ENCODE peak calls at places on chromosomes 3 and 15, in nine cellular contexts. One of them, this sample, is unnamed.

GRCh38 chr3:16151109-16151508 is 23.4 kb upstream of the GALNT15 start:
- DNase-seq in fibroblast of the aortic adventitia: peak; percentile 94
- DNase-seq in nephron progenitor cell: no peak
- DNase-seq in stimulated activated CD8-positive, alpha-beta memory T cell treated with anti-CD3 and anti-CD28 coated beads, Interleukin-7, amount 100 ng/mL, for 4 hours: no peak
- DNase-seq in NCI-H69: no peak
- DNase-seq in RPMI7951: peak; percentile 78
- DNase-seq in naive B cell: no peak
- DNase-seq in activated T-helper 1 cell treated with anti-CD3 and anti-CD28 coated beads, Interleukin-2, amount 50 U/mL, for 16 hours: no peak
- DNase-seq in GM19239: no peak
- DNase-seq in this sample: no peak

GRCh38 chr15:50828610-50829206 is 63.2 kb upstream of the SPPL2A start:
- DNase-seq in fibroblast of the aortic adventitia: peak; percentile 88
- DNase-seq in nephron progenitor cell: no peak
- DNase-seq in stimulated activated CD8-positive, alpha-beta memory T cell treated with anti-CD3 and anti-CD28 coated beads, Interleukin-7, amount 100 ng/mL, for 4 hours: no peak
- DNase-seq in NCI-H69: peak; percentile 42
- DNase-seq in RPMI7951: peak; percentile 87
- DNase-seq in naive B cell: no peak
- DNase-seq in activated T-helper 1 cell treated with anti-CD3 and anti-CD28 coated beads, Interleukin-2, amount 50 U/mL, for 16 hours: no peak
- DNase-seq in GM19239: no peak
- DNase-seq in this sample: no peak

GRCh38 chr3:161171113-161171512 is 50.0 kb upstream of the NMD3 start:
- DNase-seq in fibroblast of the aortic adventitia: peak; percentile 85
- DNase-seq in nephron progenitor cell: no peak
- DNase-seq in stimulated activated CD8-positive, alpha-beta memory T cell treated with anti-CD3 and anti-CD28 coated beads, Interleukin-7, amount 100 ng/mL, for 4 hours: no peak
- DNase-seq in NCI-H69: no peak
- DNase-seq in RPMI7951: peak; percentile 84
- DNase-seq in naive B cell: no peak
- DNase-seq in activated T-helper 1 cell treated with anti-CD3 and anti-CD28 coated beads, Interleukin-2, amount 50 U/mL, for 16 hours: no peak
- DNase-seq in GM19239: no peak
- DNase-seq in this sample: no peak

GRCh38 chr3:96209703-96210102 is 604.7 kb upstream of the EPHA6 start:
- DNase-seq in fibroblast of the aortic adventitia: no peak
- DNase-seq in nephron progenitor cell: no peak
- DNase-seq in stimulated activated CD8-positive, alpha-beta memory T cell treated with anti-CD3 and anti-CD28 coated beads, Interleukin-7, amount 100 ng/mL, for 4 hours: no peak
- DNase-seq in NCI-H69: no peak
- DNase-seq in RPMI7951: no peak
- DNase-seq in naive B cell: no peak
- DNase-seq in activated T-helper 1 cell treated with anti-CD3 and anti-CD28 coated beads, Interleukin-2, amount 50 U/mL, for 16 hours: no peak
- DNase-seq in GM19239: no peak
- DNase-seq in this sample: no peak

GRCh38 chr3:53137835-53138446 is 7.7 kb upstream of the RFT1 start:
- DNase-seq in fibroblast of the aortic adventitia: no peak
- DNase-seq in nephron progenitor cell: no peak
- DNase-seq in stimulated activated CD8-positive, alpha-beta memory T cell treated with anti-CD3 and anti-CD28 coated beads, Interleukin-7, amount 100 ng/mL, for 4 hours: no peak
- DNase-seq in NCI-H69: no peak
- DNase-seq in RPMI7951: peak; percentile 46
- DNase-seq in naive B cell: no peak
- DNase-seq in activated T-helper 1 cell treated with anti-CD3 and anti-CD28 coated beads, Interleukin-2, amount 50 U/mL, for 16 hours: no peak
- DNase-seq in GM19239: no peak
- DNase-seq in this sample: no peak

GRCh38 chr15:73355866-73356265 is 12.9 kb downstream of the HCN4 start:
- DNase-seq in fibroblast of the aortic adventitia: no peak
- DNase-seq in nephron progenitor cell: no peak
- DNase-seq in stimulated activated CD8-positive, alpha-beta memory T cell treated with anti-CD3 and anti-CD28 coated beads, Interleukin-7, amount 100 ng/mL, for 4 hours: no peak
- DNase-seq in NCI-H69: no peak
- DNase-seq in RPMI7951: no peak
- DNase-seq in naive B cell: no peak
- DNase-seq in activated T-helper 1 cell treated with anti-CD3 and anti-CD28 coated beads, Interleukin-2, amount 50 U/mL, for 16 hours: no peak
- DNase-seq in GM19239: no peak
- DNase-seq in this sample: no peak

GRCh38 chr3:185561374-185561943 is 9.1 kb upstream of the LIPH start:
- DNase-seq in fibroblast of the aortic adventitia: no peak
- DNase-seq in nephron progenitor cell: no peak
- DNase-seq in stimulated activated CD8-positive, alpha-beta memory T cell treated with anti-CD3 and anti-CD28 coated beads, Interleukin-7, amount 100 ng/mL, for 4 hours: no peak
- DNase-seq in NCI-H69: peak; percentile 27
- DNase-seq in RPMI7951: no peak
- DNase-seq in naive B cell: no peak
- DNase-seq in activated T-helper 1 cell treated with anti-CD3 and anti-CD28 coated beads, Interleukin-2, amount 50 U/mL, for 16 hours: no peak
- DNase-seq in GM19239: no peak
- DNase-seq in this sample: no peak

GRCh38 chr15:73923488-73924164 is 2.6 kb upstream of the LOXL1 start:
- DNase-seq in fibroblast of the aortic adventitia: no peak
- DNase-seq in nephron progenitor cell: no peak
- DNase-seq in stimulated activated CD8-positive, alpha-beta memory T cell treated with anti-CD3 and anti-CD28 coated beads, Interleukin-7, amount 100 ng/mL, for 4 hours: no peak
- DNase-seq in NCI-H69: no peak
- DNase-seq in RPMI7951: no peak
- DNase-seq in naive B cell: no peak
- DNase-seq in activated T-helper 1 cell treated with anti-CD3 and anti-CD28 coated beads, Interleukin-2, amount 50 U/mL, for 16 hours: no peak
- DNase-seq in GM19239: no peak
- DNase-seq in this sample: no peak

GRCh38 chr3:42012935-42013651 is 51.2 kb upstream of the ULK4 start:
- DNase-seq in fibroblast of the aortic adventitia: peak; percentile 46
- DNase-seq in nephron progenitor cell: no peak
- DNase-seq in stimulated activated CD8-positive, alpha-beta memory T cell treated with anti-CD3 and anti-CD28 coated beads, Interleukin-7, amount 100 ng/mL, for 4 hours: peak; percentile 22
- DNase-seq in NCI-H69: peak; percentile 79
- DNase-seq in RPMI7951: peak; percentile 62
- DNase-seq in naive B cell: peak; percentile 84
- DNase-seq in activated T-helper 1 cell treated with anti-CD3 and anti-CD28 coated beads, Interleukin-2, amount 50 U/mL, for 16 hours: peak; percentile 35
- DNase-seq in GM19239: peak; percentile 84
- DNase-seq in this sample: peak; percentile 86

GRCh38 chr3:112002458-112002971 is 3.8 kb downstream of the TAGLN3 start:
- DNase-seq in fibroblast of the aortic adventitia: no peak
- DNase-seq in nephron progenitor cell: no peak
- DNase-seq in stimulated activated CD8-positive, alpha-beta memory T cell treated with anti-CD3 and anti-CD28 coated beads, Interleukin-7, amount 100 ng/mL, for 4 hours: peak; percentile 80
- DNase-seq in NCI-H69: no peak
- DNase-seq in RPMI7951: peak; percentile 17
- DNase-seq in naive B cell: no peak
- DNase-seq in activated T-helper 1 cell treated with anti-CD3 and anti-CD28 coated beads, Interleukin-2, amount 50 U/mL, for 16 hours: no peak
- DNase-seq in GM19239: no peak
- DNase-seq in this sample: no peak

GRCh38 chr3:65828706-65829105 is 210.0 kb downstream of the MAGI1 start:
- DNase-seq in fibroblast of the aortic adventitia: no peak
- DNase-seq in nephron progenitor cell: no peak
- DNase-seq in stimulated activated CD8-positive, alpha-beta memory T cell treated with anti-CD3 and anti-CD28 coated beads, Interleukin-7, amount 100 ng/mL, for 4 hours: no peak
- DNase-seq in NCI-H69: no peak
- DNase-seq in RPMI7951: peak; percentile 62
- DNase-seq in naive B cell: no peak
- DNase-seq in activated T-helper 1 cell treated with anti-CD3 and anti-CD28 coated beads, Interleukin-2, amount 50 U/mL, for 16 hours: no peak
- DNase-seq in GM19239: no peak
- DNase-seq in this sample: no peak

GRCh38 chr3:66394261-66395249 is 106.3 kb downstream of the LRIG1 start:
- DNase-seq in fibroblast of the aortic adventitia: peak; percentile 94
- DNase-seq in nephron progenitor cell: peak; percentile 15
- DNase-seq in stimulated activated CD8-positive, alpha-beta memory T cell treated with anti-CD3 and anti-CD28 coated beads, Interleukin-7, amount 100 ng/mL, for 4 hours: no peak
- DNase-seq in NCI-H69: no peak
- DNase-seq in RPMI7951: no peak
- DNase-seq in naive B cell: no peak
- DNase-seq in activated T-helper 1 cell treated with anti-CD3 and anti-CD28 coated beads, Interleukin-2, amount 50 U/mL, for 16 hours: no peak
- DNase-seq in GM19239: peak; percentile 66
- DNase-seq in this sample: no peak

GRCh38 chr3:25592510-25592968 is 72.2 kb downstream of the TOP2B start:
- DNase-seq in fibroblast of the aortic adventitia: peak; percentile 81
- DNase-seq in nephron progenitor cell: no peak
- DNase-seq in stimulated activated CD8-positive, alpha-beta memory T cell treated with anti-CD3 and anti-CD28 coated beads, Interleukin-7, amount 100 ng/mL, for 4 hours: no peak
- DNase-seq in NCI-H69: peak; percentile 71
- DNase-seq in RPMI7951: peak; percentile 95
- DNase-seq in naive B cell: no peak
- DNase-seq in activated T-helper 1 cell treated with anti-CD3 and anti-CD28 coated beads, Interleukin-2, amount 50 U/mL, for 16 hours: no peak
- DNase-seq in GM19239: no peak
- DNase-seq in this sample: no peak

GRCh38 chr3:54408328-54408727 is 286.0 kb downstream of the CACNA2D3 start:
- DNase-seq in fibroblast of the aortic adventitia: no peak
- DNase-seq in nephron progenitor cell: no peak
- DNase-seq in stimulated activated CD8-positive, alpha-beta memory T cell treated with anti-CD3 and anti-CD28 coated beads, Interleukin-7, amount 100 ng/mL, for 4 hours: no peak
- DNase-seq in NCI-H69: no peak
- DNase-seq in RPMI7951: no peak
- DNase-seq in naive B cell: no peak
- DNase-seq in activated T-helper 1 cell treated with anti-CD3 and anti-CD28 coated beads, Interleukin-2, amount 50 U/mL, for 16 hours: no peak
- DNase-seq in GM19239: no peak
- DNase-seq in this sample: no peak

GRCh38 chr15:59372352-59373211 is at the start of gene MYO1E:
- DNase-seq in fibroblast of the aortic adventitia: peak; percentile 98
- DNase-seq in nephron progenitor cell: peak; percentile 80
- DNase-seq in stimulated activated CD8-positive, alpha-beta memory T cell treated with anti-CD3 and anti-CD28 coated beads, Interleukin-7, amount 100 ng/mL, for 4 hours: no peak
- DNase-seq in NCI-H69: peak; percentile 99
- DNase-seq in RPMI7951: peak; percentile 98
- DNase-seq in naive B cell: peak; percentile 51
- DNase-seq in activated T-helper 1 cell treated with anti-CD3 and anti-CD28 coated beads, Interleukin-2, amount 50 U/mL, for 16 hours: no peak
- DNase-seq in GM19239: peak; percentile 73
- DNase-seq in this sample: peak; percentile 72

GRCh38 chr3:143808999-143809700 is 39.1 kb downstream of the SLC9A9 start:
- DNase-seq in fibroblast of the aortic adventitia: peak; percentile 79
- DNase-seq in nephron progenitor cell: no peak
- DNase-seq in stimulated activated CD8-positive, alpha-beta memory T cell treated with anti-CD3 and anti-CD28 coated beads, Interleukin-7, amount 100 ng/mL, for 4 hours: no peak
- DNase-seq in NCI-H69: no peak
- DNase-seq in RPMI7951: no peak
- DNase-seq in naive B cell: no peak
- DNase-seq in activated T-helper 1 cell treated with anti-CD3 and anti-CD28 coated beads, Interleukin-2, amount 50 U/mL, for 16 hours: no peak
- DNase-seq in GM19239: no peak
- DNase-seq in this sample: no peak

GRCh38 chr15:62533687-62534086 is 368.6 kb upstream of the C2CD4B start:
- DNase-seq in fibroblast of the aortic adventitia: no peak
- DNase-seq in nephron progenitor cell: no peak
- DNase-seq in stimulated activated CD8-positive, alpha-beta memory T cell treated with anti-CD3 and anti-CD28 coated beads, Interleukin-7, amount 100 ng/mL, for 4 hours: no peak
- DNase-seq in NCI-H69: peak; percentile 93
- DNase-seq in RPMI7951: peak; percentile 6
- DNase-seq in naive B cell: no peak
- DNase-seq in activated T-helper 1 cell treated with anti-CD3 and anti-CD28 coated beads, Interleukin-2, amount 50 U/mL, for 16 hours: no peak
- DNase-seq in GM19239: no peak
- DNase-seq in this sample: no peak

GRCh38 chr3:51967384-51968174 is at the start of gene PCBP4:
- DNase-seq in fibroblast of the aortic adventitia: no peak
- DNase-seq in nephron progenitor cell: peak; percentile 76
- DNase-seq in stimulated activated CD8-positive, alpha-beta memory T cell treated with anti-CD3 and anti-CD28 coated beads, Interleukin-7, amount 100 ng/mL, for 4 hours: no peak
- DNase-seq in NCI-H69: peak; percentile 83
- DNase-seq in RPMI7951: peak; percentile 68
- DNase-seq in naive B cell: peak; percentile 22
- DNase-seq in activated T-helper 1 cell treated with anti-CD3 and anti-CD28 coated beads, Interleukin-2, amount 50 U/mL, for 16 hours: no peak
- DNase-seq in GM19239: peak; percentile 53
- DNase-seq in this sample: no peak

GRCh38 chr3:169790687-169791429 is 17.7 kb downstream of the MYNN start:
- DNase-seq in fibroblast of the aortic adventitia: peak; percentile 37
- DNase-seq in nephron progenitor cell: no peak
- DNase-seq in stimulated activated CD8-positive, alpha-beta memory T cell treated with anti-CD3 and anti-CD28 coated beads, Interleukin-7, amount 100 ng/mL, for 4 hours: no peak
- DNase-seq in NCI-H69: no peak
- DNase-seq in RPMI7951: no peak
- DNase-seq in naive B cell: no peak
- DNase-seq in activated T-helper 1 cell treated with anti-CD3 and anti-CD28 coated beads, Interleukin-2, amount 50 U/mL, for 16 hours: no peak
- DNase-seq in GM19239: no peak
- DNase-seq in this sample: no peak

GRCh38 chr3:47260605-47261004 is 22.0 kb downstream of the KIF9 start:
- DNase-seq in fibroblast of the aortic adventitia: no peak
- DNase-seq in nephron progenitor cell: no peak
- DNase-seq in stimulated activated CD8-positive, alpha-beta memory T cell treated with anti-CD3 and anti-CD28 coated beads, Interleukin-7, amount 100 ng/mL, for 4 hours: no peak
- DNase-seq in NCI-H69: no peak
- DNase-seq in RPMI7951: no peak
- DNase-seq in naive B cell: no peak
- DNase-seq in activated T-helper 1 cell treated with anti-CD3 and anti-CD28 coated beads, Interleukin-2, amount 50 U/mL, for 16 hours: no peak
- DNase-seq in GM19239: no peak
- DNase-seq in this sample: no peak

GRCh38 chr3:21163961-21164360 is 587.0 kb downstream of the ZNF385D start:
- DNase-seq in fibroblast of the aortic adventitia: no peak
- DNase-seq in nephron progenitor cell: no peak
- DNase-seq in stimulated activated CD8-positive, alpha-beta memory T cell treated with anti-CD3 and anti-CD28 coated beads, Interleukin-7, amount 100 ng/mL, for 4 hours: no peak
- DNase-seq in NCI-H69: peak; percentile 20
- DNase-seq in RPMI7951: no peak
- DNase-seq in naive B cell: no peak
- DNase-seq in activated T-helper 1 cell treated with anti-CD3 and anti-CD28 coated beads, Interleukin-2, amount 50 U/mL, for 16 hours: no peak
- DNase-seq in GM19239: no peak
- DNase-seq in this sample: no peak

GRCh38 chr3:113063126-113063894 is 72.5 kb downstream of the GTPBP8 start:
- DNase-seq in fibroblast of the aortic adventitia: no peak
- DNase-seq in nephron progenitor cell: no peak
- DNase-seq in stimulated activated CD8-positive, alpha-beta memory T cell treated with anti-CD3 and anti-CD28 coated beads, Interleukin-7, amount 100 ng/mL, for 4 hours: no peak
- DNase-seq in NCI-H69: no peak
- DNase-seq in RPMI7951: peak; percentile 51
- DNase-seq in naive B cell: no peak
- DNase-seq in activated T-helper 1 cell treated with anti-CD3 and anti-CD28 coated beads, Interleukin-2, amount 50 U/mL, for 16 hours: no peak
- DNase-seq in GM19239: no peak
- DNase-seq in this sample: no peak

GRCh38 chr3:140238646-140239314 is 303.8 kb downstream of the CLSTN2 start:
- DNase-seq in fibroblast of the aortic adventitia: peak; percentile 6
- DNase-seq in nephron progenitor cell: no peak
- DNase-seq in stimulated activated CD8-positive, alpha-beta memory T cell treated with anti-CD3 and anti-CD28 coated beads, Interleukin-7, amount 100 ng/mL, for 4 hours: no peak
- DNase-seq in NCI-H69: no peak
- DNase-seq in RPMI7951: no peak
- DNase-seq in naive B cell: no peak
- DNase-seq in activated T-helper 1 cell treated with anti-CD3 and anti-CD28 coated beads, Interleukin-2, amount 50 U/mL, for 16 hours: no peak
- DNase-seq in GM19239: no peak
- DNase-seq in this sample: no peak